ENCODE peak calls at places on chromosomes 6 and 20, in four cellular contexts. X is choroid plexus epithelial cell, B is ureter, I is lower leg skin. M is an unnamed sample.

GRCh38 chr20:41476013-41476441 is 109.4 kb upstream of the EMILIN3 start:
- DNase-seq in X (peak), B (peak), I (peak), M (peak)

GRCh38 chr6:137823826-137824501 is 43.1 kb upstream of the TNFAIP3 start:
- DNase-seq in X (peak), B (no peak), I (peak), M (peak)

GRCh38 chr20:22577515-22578220 is 6.7 kb downstream of the FOXA2 start:
- DNase-seq in X (no peak), B (no peak), I (no peak), M (no peak)

GRCh38 chr20:58054744-58055373 is 173.6 kb downstream of the ANKRD60 start:
- DNase-seq in X (peak), B (peak), I (peak), M (peak)

GRCh38 chr6:22141271-22141745 is 155.5 kb downstream of the PRL start:
- DNase-seq in X (peak), B (no peak), I (no peak), M (no peak)

GRCh38 chr20:38063911-38064310 is 30.4 kb downstream of the RPRD1B start:
- DNase-seq in X (no peak), B (no peak), I (no peak), M (no peak)

GRCh38 chr6:131949615-131949908 is 1.6 kb downstream of the CCN2 start:
- DNase-seq in X (peak), B (no peak), I (no peak), M (peak)

GRCh38 chr6:11710221-11710836 is 68.3 kb downstream of the ADTRP start:
- DNase-seq in X (no peak), B (no peak), I (no peak), M (peak)

GRCh38 chr20:2713285-2713684 is 20.7 kb downstream of the EBF4 start:
- DNase-seq in X (no peak), B (no peak), I (no peak), M (no peak)

GRCh38 chr6:153538491-153538890 is 407.4 kb upstream of the RGS17 start:
- DNase-seq in X (peak), B (no peak), I (no peak), M (no peak)

GRCh38 chr20:2108987-2109386 is 7.4 kb downstream of the STK35 start:
- DNase-seq in X (peak), B (no peak), I (no peak), M (peak)

GRCh38 chr20:35743693-35744491 is 1.8 kb upstream of the RBM39 start:
- DNase-seq in X (peak), B (no peak), I (no peak), M (no peak)

GRCh38 chr20:56430471-56430870 is 18.4 kb downstream of the CASS4 start:
- DNase-seq in X (no peak), B (no peak), I (no peak), M (no peak)

GRCh38 chr6:43669050-43669921 is 18.3 kb downstream of the MRPS18A start:
- DNase-seq in X (no peak), B (peak), I (no peak), M (peak)

GRCh38 chr20:46286380-46286779 is 21.9 kb downstream of the CDH22 start:
- DNase-seq in X (no peak), B (no peak), I (no peak), M (no peak)

GRCh38 chr20:17949899-17950298 is 18.7 kb downstream of the SNX5 start:
- DNase-seq in X (no peak), B (no peak), I (no peak), M (no peak)

GRCh38 chr6:72271531-72271930 is 350.3 kb upstream of the KCNQ5 start:
- DNase-seq in X (no peak), B (no peak), I (no peak), M (no peak)

GRCh38 chr6:112571486-112571885 is 224.4 kb downstream of the RFPL4B start:
- DNase-seq in X (peak), B (no peak), I (no peak), M (peak)

GRCh38 chr6:84766118-84766683 is 1.8 kb upstream of the TBX18 start:
- DNase-seq in X (peak), B (no peak), I (no peak), M (no peak)

GRCh38 chr6:113649276-113649675 is 207.9 kb upstream of the MARCKS start:
- DNase-seq in X (peak), B (no peak), I (no peak), M (no peak)

GRCh38 chr6:139996253-139996834 is 621.9 kb upstream of the CITED2 start:
- DNase-seq in X (peak), B (no peak), I (no peak), M (no peak)

GRCh38 chr6:5116243-5116991 is 31.3 kb downstream of the PPP1R3G start:
- DNase-seq in X (no peak), B (no peak), I (no peak), M (no peak)

GRCh38 chr20:37376791-37377190 is 30.9 kb downstream of the SRC start:
- DNase-seq in X (no peak), B (no peak), I (no peak), M (no peak)

GRCh38 chr20:41956316-41957050 is 338.3 kb upstream of the CHD6 start:
- DNase-seq in X (no peak), B (no peak), I (no peak), M (no peak)

GRCh38 chr6:87724994-87725811 is 23.2 kb upstream of the AKIRIN2 start:
- DNase-seq in X (no peak), B (no peak), I (no peak), M (no peak)

GRCh38 chr6:51495016-51495805 is 592.2 kb downstream of the PKHD1 start:
- DNase-seq in X (no peak), B (no peak), I (no peak), M (no peak)

GRCh38 chr6:24910331-24910849 is 25.4 kb downstream of the RIPOR2 start:
- DNase-seq in X (peak), B (no peak), I (no peak), M (peak)

GRCh38 chr20:50572922-50573777 is 63.0 kb downstream of the PTPN1 start:
- DNase-seq in X (peak), B (no peak), I (no peak), M (peak)

GRCh38 chr6:41132254-41132653 is 21.9 kb downstream of the TREML1 start:
- DNase-seq in X (no peak), B (no peak), I (no peak), M (no peak)

GRCh38 chr6:161168281-161168891 is 105.5 kb downstream of the AGPAT4 start:
- DNase-seq in X (peak), B (peak), I (peak), M (peak)

GRCh38 chr6:75213112-75213511 is 7.3 kb upstream of the COL12A1 start:
- DNase-seq in X (no peak), B (no peak), I (no peak), M (peak)

GRCh38 chr6:12585497-12585958 is 131.0 kb upstream of the PHACTR1 start:
- DNase-seq in X (peak), B (no peak), I (no peak), M (no peak)